ENCODE peak calls at places on chromosomes 4 and X, in seven cellular contexts. F is GM19239; D is activated T-cell treated with anti-CD3 and anti-CD28 coated beads, Interleukin-2, amount 50 U/mL, for 72 hours; O is NCI-H2029 treated with DMSO at 0.1 percent for 48 hours; K is GDM1; W is stimulated activated CD8-positive, alpha-beta memory T cell treated with anti-CD3 and anti-CD28 coated beads, Interleukin-7, amount 100 ng/mL, for 4 hours; J is C1 segment of cervical spinal cord. E is an unnamed sample.

GRCh38 chr4:236028-236427 is 69.2 kb downstream of the ZNF732 start:
- DNase-seq in D (no peak), F (no peak), W (no peak), K (no peak), O (no peak), J (no peak), E (no peak)

GRCh38 chrX:78710146-78710545 is 37.4 kb upstream of the LPAR4 start:
- DNase-seq in W (no peak), K (no peak), J (no peak), F (no peak), O (no peak), D (no peak), E (no peak)

GRCh38 chrX:119990995-119991787 is 47.6 kb upstream of the NKAP start:
- DNase-seq in W (no peak), D (peak), K (no peak), F (no peak), O (no peak), J (no peak), E (no peak)

GRCh38 chrX:11976663-11977062 is 161.6 kb upstream of the FRMPD4 start:
- DNase-seq in D (no peak), J (no peak), K (no peak), W (no peak), F (no peak), O (no peak), E (no peak)

GRCh38 chr4:93529692-93530091 is 298.9 kb upstream of the ATOH1 start:
- DNase-seq in K (no peak), J (no peak), O (no peak), W (no peak), D (no peak), F (no peak), E (no peak)

GRCh38 chr4:188008377-188008776 is 12.8 kb downstream of the ZFP42 start:
- DNase-seq in F (no peak), J (no peak), K (no peak), W (no peak), D (no peak), O (peak), E (no peak)

GRCh38 chr4:143375326-143376073 is 38.8 kb downstream of the GAB1 start:
- DNase-seq in J (peak), W (no peak), K (peak), O (no peak), D (no peak), F (no peak), E (no peak)

GRCh38 chr4:4866833-4867744 is 7.6 kb downstream of the MSX1 start:
- DNase-seq in J (no peak), F (no peak), W (no peak), D (no peak), O (no peak), K (no peak), E (no peak)

GRCh38 chr4:96352051-96352517 is 512.2 kb downstream of the PDHA2 start:
- DNase-seq in K (no peak), D (peak), J (no peak), O (peak), W (no peak), F (no peak), E (no peak)

GRCh38 chr4:101989551-101989950 is 199.0 kb downstream of the BANK1 start:
- DNase-seq in J (no peak), F (no peak), O (no peak), D (no peak), K (no peak), W (no peak), E (no peak)

GRCh38 chrX:38279188-38279587 is 48.1 kb downstream of the RPGR start:
- DNase-seq in F (no peak), O (no peak), D (no peak), W (no peak), J (no peak), K (no peak), E (no peak)

GRCh38 chrX:72713130-72713529 is 976 bp downstream of the PHKA1 start:
- DNase-seq in D (no peak), J (no peak), K (no peak), F (no peak), W (no peak), O (no peak), E (no peak)

GRCh38 chr4:83387922-83388676 is 53.5 kb upstream of the HPSE start:
- DNase-seq in O (no peak), D (peak), W (peak), K (no peak), F (no peak), J (no peak), E (no peak)

GRCh38 chrX:151977923-151978322 is 3.4 kb upstream of the GABRE start:
- DNase-seq in O (no peak), F (no peak), J (no peak), W (no peak), K (no peak), D (no peak), E (no peak)

GRCh38 chr4:176883681-176884418 is 91.1 kb upstream of the VEGFC start:
- DNase-seq in O (no peak), D (no peak), J (no peak), F (no peak), K (no peak), W (no peak), E (no peak)

GRCh38 chr4:17807446-17807845 is 3.1 kb downstream of the DCAF16 start:
- DNase-seq in W (no peak), F (no peak), J (no peak), O (no peak), D (no peak), K (no peak), E (no peak)

E was measured in amniotic stem cell.